ENCODE peak calls at places on chromosome 18, in seven cellular contexts. Y, L, H, B, C, J and O are unnamed samples.

GRCh38 chr18:58348517-58348916 is 280.4 kb downstream of the ALPK2 start:
- DNase-seq in Y (no peak), L (no peak), H (no peak), B (no peak), C (no peak), J (no peak), O (no peak)

GRCh38 chr18:6773777-6774176 is 44.3 kb downstream of the ARHGAP28 start:
- DNase-seq in Y (no peak), L (no peak), H (no peak), B (no peak), C (no peak), J (no peak), O (no peak)

GRCh38 chr18:62407660-62408059 is 82.5 kb downstream of the TNFRSF11A start:
- DNase-seq in Y (no peak), L (no peak), H (no peak), B (no peak), C (no peak), J (no peak), O (no peak)

GRCh38 chr18:3230401-3231334 is 10.9 kb upstream of the MYOM1 start:
- DNase-seq in Y (no peak), L (no peak), H (no peak), B (no peak), C (no peak), J (peak), O (peak)

GRCh38 chr18:46213295-46213694 is 109.1 kb downstream of the HAUS1 start:
- DNase-seq in Y (no peak), L (no peak), H (no peak), B (no peak), C (no peak), J (no peak), O (peak)

GRCh38 chr18:24254071-24254470 is 115.2 kb downstream of the CABYR start:
- DNase-seq in Y (no peak), L (no peak), H (no peak), B (no peak), C (no peak), J (no peak), O (no peak)

GRCh38 chr18:62425465-62426190 is 97.2 kb upstream of the ZCCHC2 start:
- DNase-seq in Y (peak), L (peak), H (peak), B (peak), C (peak), J (peak), O (peak)

GRCh38 chr18:79068299-79068945 is 772 bp upstream of the ATP9B start:
- DNase-seq in Y (no peak), L (no peak), H (no peak), B (no peak), C (peak), J (no peak), O (peak)

GRCh38 chr18:23324056-23324811 is 128.9 kb upstream of the RIOK3 start:
- DNase-seq in Y (no peak), L (no peak), H (no peak), B (no peak), C (no peak), J (no peak), O (no peak)

GRCh38 chr18:49152885-49153284 is 202.1 kb upstream of the SMAD7 start:
- DNase-seq in Y (no peak), L (no peak), H (no peak), B (no peak), C (no peak), J (no peak), O (no peak)

GRCh38 chr18:62729487-62730386 is 14.4 kb downstream of the PHLPP1 start:
- DNase-seq in Y (no peak), L (no peak), H (no peak), B (no peak), C (no peak), J (no peak), O (no peak)

GRCh38 chr18:36490907-36491306 is 193.4 kb downstream of the FHOD3 start:
- DNase-seq in Y (no peak), L (no peak), H (no peak), B (no peak), C (no peak), J (no peak), O (no peak)

GRCh38 chr18:70454705-70455322 is 166.0 kb downstream of the SOCS6 start:
- DNase-seq in Y (no peak), L (no peak), H (peak), B (peak), C (peak), J (peak), O (peak)